ENCODE peak calls at places on chromosomes 7 and 10, in eight cellular contexts. One of them, this sample, is unnamed.
A peak's percentile ranks its signal among the peaks of the same experiment; 100 is the strongest.

GRCh38 chr7:128304212-128304611 is 39.5 kb downstream of the RBM28 start:
- DNase-seq in OCI-LY7: no peak
- DNase-seq in AG04450: no peak
- DNase-seq in lower lobe of right lung: no peak
- DNase-seq in cardiac muscle cell: no peak
- DNase-seq in testis: no peak
- DNase-seq in ovary: no peak
- DNase-seq in tibial artery: no peak
- DNase-seq in this sample: no peak

GRCh38 chr10:12042409-12042796 is 206 bp downstream of the UPF2 start:
- DNase-seq in tibial artery: no peak
- DNase-seq in ovary: no peak
- DNase-seq in lower lobe of right lung: peak; percentile 63
- DNase-seq in AG04450: no peak
- DNase-seq in testis: no peak
- DNase-seq in OCI-LY7: peak; percentile 41
- DNase-seq in cardiac muscle cell: peak; percentile 51
- DNase-seq in this sample: no peak

GRCh38 chr10:98463976-98464754 is 17.4 kb upstream of the HPS1 start:
- DNase-seq in ovary: no peak
- DNase-seq in testis: no peak
- DNase-seq in AG04450: no peak
- DNase-seq in cardiac muscle cell: no peak
- DNase-seq in OCI-LY7: no peak
- DNase-seq in lower lobe of right lung: no peak
- DNase-seq in tibial artery: no peak
- DNase-seq in this sample: no peak

GRCh38 chr10:56567580-56567979 is 206.5 kb upstream of the ZWINT start:
- DNase-seq in lower lobe of right lung: no peak
- DNase-seq in ovary: no peak
- DNase-seq in AG04450: no peak
- DNase-seq in cardiac muscle cell: no peak
- DNase-seq in testis: no peak
- DNase-seq in OCI-LY7: no peak
- DNase-seq in tibial artery: no peak
- DNase-seq in this sample: no peak

GRCh38 chr10:32271617-32272016 is 75.3 kb downstream of the EPC1 start:
- DNase-seq in cardiac muscle cell: no peak
- DNase-seq in tibial artery: no peak
- DNase-seq in testis: no peak
- DNase-seq in lower lobe of right lung: no peak
- DNase-seq in ovary: no peak
- DNase-seq in OCI-LY7: no peak
- DNase-seq in AG04450: no peak
- DNase-seq in this sample: no peak

GRCh38 chr7:51005074-51005473 is 222.4 kb upstream of the GRB10 start:
- DNase-seq in OCI-LY7: no peak
- DNase-seq in cardiac muscle cell: no peak
- DNase-seq in ovary: no peak
- DNase-seq in tibial artery: no peak
- DNase-seq in lower lobe of right lung: no peak
- DNase-seq in AG04450: no peak
- DNase-seq in testis: no peak
- DNase-seq in this sample: no peak

GRCh38 chr7:111474723-111475418 is 87.4 kb downstream of the IMMP2L start:
- DNase-seq in AG04450: no peak
- DNase-seq in lower lobe of right lung: no peak
- DNase-seq in OCI-LY7: no peak
- DNase-seq in ovary: no peak
- DNase-seq in cardiac muscle cell: no peak
- DNase-seq in testis: no peak
- DNase-seq in tibial artery: no peak
- DNase-seq in this sample: no peak

GRCh38 chr7:72098812-72099211 is 313.3 kb downstream of the CALN1 start:
- DNase-seq in testis: no peak
- DNase-seq in ovary: no peak
- DNase-seq in AG04450: no peak
- DNase-seq in cardiac muscle cell: no peak
- DNase-seq in OCI-LY7: no peak
- DNase-seq in tibial artery: no peak
- DNase-seq in lower lobe of right lung: no peak
- DNase-seq in this sample: no peak

GRCh38 chr10:103445767-103446567 is 6.2 kb downstream of the CALHM2 start:
- DNase-seq in OCI-LY7: no peak
- DNase-seq in testis: peak; percentile 79
- DNase-seq in AG04450: no peak
- DNase-seq in cardiac muscle cell: no peak
- DNase-seq in lower lobe of right lung: no peak
- DNase-seq in tibial artery: peak; percentile 96
- DNase-seq in ovary: peak; percentile 86
- DNase-seq in this sample: peak; percentile 91

GRCh38 chr10:52653510-52653909 is 119.1 kb downstream of the MBL2 start:
- DNase-seq in testis: peak; percentile 50
- DNase-seq in lower lobe of right lung: no peak
- DNase-seq in ovary: no peak
- DNase-seq in tibial artery: no peak
- DNase-seq in OCI-LY7: no peak
- DNase-seq in AG04450: no peak
- DNase-seq in cardiac muscle cell: peak; percentile 14
- DNase-seq in this sample: no peak

GRCh38 chr7:271266-272107 is 18.5 kb upstream of the FOXL3 start:
- DNase-seq in tibial artery: no peak
- DNase-seq in testis: no peak
- DNase-seq in OCI-LY7: no peak
- DNase-seq in AG04450: no peak
- DNase-seq in cardiac muscle cell: no peak
- DNase-seq in lower lobe of right lung: peak; percentile 4
- DNase-seq in ovary: no peak
- DNase-seq in this sample: no peak

GRCh38 chr10:42654419-42654818 is 16.0 kb upstream of the ZNF33B start:
- DNase-seq in AG04450: no peak
- DNase-seq in testis: no peak
- DNase-seq in lower lobe of right lung: no peak
- DNase-seq in OCI-LY7: no peak
- DNase-seq in tibial artery: no peak
- DNase-seq in cardiac muscle cell: no peak
- DNase-seq in ovary: no peak
- DNase-seq in this sample: no peak

GRCh38 chr10:132222726-132223125 is 36.0 kb downstream of the DPYSL4 start:
- DNase-seq in cardiac muscle cell: no peak
- DNase-seq in ovary: no peak
- DNase-seq in AG04450: no peak
- DNase-seq in testis: no peak
- DNase-seq in lower lobe of right lung: no peak
- DNase-seq in OCI-LY7: no peak
- DNase-seq in tibial artery: no peak
- DNase-seq in this sample: no peak

GRCh38 chr7:80412842-80413241 is 99.0 kb downstream of the GNAT3 start:
- DNase-seq in ovary: no peak
- DNase-seq in OCI-LY7: no peak
- DNase-seq in cardiac muscle cell: no peak
- DNase-seq in tibial artery: no peak
- DNase-seq in AG04450: no peak
- DNase-seq in testis: no peak
- DNase-seq in lower lobe of right lung: no peak
- DNase-seq in this sample: no peak

GRCh38 chr10:44724415-44725174 is 186.5 kb upstream of the TMEM72 start:
- DNase-seq in lower lobe of right lung: no peak
- DNase-seq in AG04450: no peak
- DNase-seq in testis: no peak
- DNase-seq in tibial artery: no peak
- DNase-seq in ovary: no peak
- DNase-seq in OCI-LY7: no peak
- DNase-seq in cardiac muscle cell: no peak
- DNase-seq in this sample: no peak

GRCh38 chr10:70723771-70724170 is 51.5 kb downstream of the ADAMTS14 start:
- DNase-seq in cardiac muscle cell: no peak
- DNase-seq in testis: no peak
- DNase-seq in AG04450: no peak
- DNase-seq in tibial artery: no peak
- DNase-seq in ovary: no peak
- DNase-seq in OCI-LY7: no peak
- DNase-seq in lower lobe of right lung: no peak
- DNase-seq in this sample: no peak

GRCh38 chr7:132337450-132338080 is 238.7 kb downstream of the PLXNA4 start:
- DNase-seq in tibial artery: no peak
- DNase-seq in testis: no peak
- DNase-seq in lower lobe of right lung: no peak
- DNase-seq in cardiac muscle cell: no peak
- DNase-seq in AG04450: no peak
- DNase-seq in ovary: no peak
- DNase-seq in OCI-LY7: no peak
- DNase-seq in this sample: no peak

GRCh38 chr7:141665208-141666035 is 36.5 kb downstream of the DENND11 start:
- DNase-seq in cardiac muscle cell: no peak
- DNase-seq in testis: no peak
- DNase-seq in tibial artery: peak; percentile 59
- DNase-seq in ovary: no peak
- DNase-seq in lower lobe of right lung: no peak
- DNase-seq in AG04450: no peak
- DNase-seq in OCI-LY7: no peak
- DNase-seq in this sample: no peak

GRCh38 chr7:141664450-141664849 is 37.5 kb downstream of the DENND11 start:
- DNase-seq in OCI-LY7: no peak
- DNase-seq in cardiac muscle cell: no peak
- DNase-seq in ovary: no peak
- DNase-seq in AG04450: no peak
- DNase-seq in testis: no peak
- DNase-seq in tibial artery: peak; percentile 12
- DNase-seq in lower lobe of right lung: no peak
- DNase-seq in this sample: no peak

GRCh38 chr7:141663081-141663510 is 38.9 kb downstream of the DENND11 start:
- DNase-seq in cardiac muscle cell: no peak
- DNase-seq in AG04450: no peak
- DNase-seq in lower lobe of right lung: no peak
- DNase-seq in ovary: no peak
- DNase-seq in testis: no peak
- DNase-seq in tibial artery: peak; percentile 46
- DNase-seq in OCI-LY7: no peak
- DNase-seq in this sample: no peak

GRCh38 chr7:141659501-141659900 is 42.5 kb downstream of the DENND11 start:
- DNase-seq in cardiac muscle cell: no peak
- DNase-seq in tibial artery: peak; percentile 29
- DNase-seq in lower lobe of right lung: no peak
- DNase-seq in testis: no peak
- DNase-seq in ovary: no peak
- DNase-seq in OCI-LY7: no peak
- DNase-seq in AG04450: no peak
- DNase-seq in this sample: no peak

DNA sequence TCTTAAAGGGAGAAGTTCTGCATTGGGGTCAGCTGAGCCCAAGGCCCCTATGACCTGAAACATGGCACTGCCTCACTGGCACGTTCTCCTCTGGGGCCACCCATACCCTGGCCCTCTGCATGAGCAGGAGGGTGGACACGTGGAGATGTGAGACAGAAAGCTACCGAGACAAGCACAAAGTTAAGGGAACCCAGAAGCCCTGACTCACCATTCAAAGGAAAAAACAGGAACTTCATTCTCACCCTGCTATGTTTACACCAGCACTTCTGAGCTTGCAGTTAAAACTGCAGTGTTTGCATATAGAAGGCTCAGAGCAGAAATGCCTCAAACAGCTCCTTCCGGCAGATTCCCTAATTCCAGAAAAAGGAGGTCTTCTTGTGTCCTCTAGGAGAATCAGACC is 41.7 kb downstream of the DENND11 start:
- DNase-seq in cardiac muscle cell: no peak
- DNase-seq in testis: no peak
- DNase-seq in lower lobe of right lung: no peak
- DNase-seq in AG04450: no peak
- DNase-seq in ovary: no peak
- DNase-seq in OCI-LY7: no peak
- DNase-seq in tibial artery: peak; percentile 55
- DNase-seq in this sample: no peak
- H3K27ac ChIP-seq in cardiac muscle cell: no peak overlapping the region
- H3K27ac ChIP-seq in testis: no peak overlapping the region
- H3K27ac ChIP-seq in lower lobe of right lung: no peak overlapping the region
- H3K27ac ChIP-seq in AG04450: no peak overlapping the region
- H3K27ac ChIP-seq in ovary: no peak overlapping the region
- H3K27ac ChIP-seq in OCI-LY7: no peak overlapping the region
- H3K27ac ChIP-seq in tibial artery: no peak overlapping the region
- H3K27ac ChIP-seq in this sample: no peak overlapping the region

GRCh38 chr7:149774237-149775175 is 1.1 kb upstream of the ZNF467 start:
- DNase-seq in tibial artery: no peak
- DNase-seq in lower lobe of right lung: peak; percentile 48
- DNase-seq in AG04450: no peak
- DNase-seq in cardiac muscle cell: peak; percentile 34
- DNase-seq in OCI-LY7: no peak
- DNase-seq in testis: no peak
- DNase-seq in ovary: peak; percentile 40
- DNase-seq in this sample: no peak
- H3K4me3 ChIP-seq in tibial artery: peak overlapping the region; percentile 56
- H3K4me3 ChIP-seq in lower lobe of right lung: peak overlapping the region; percentile 73
- H3K4me3 ChIP-seq in AG04450: no peak overlapping the region
- H3K4me3 ChIP-seq in cardiac muscle cell: peak overlapping the region; percentile 79
- H3K4me3 ChIP-seq in OCI-LY7: no peak overlapping the region
- H3K4me3 ChIP-seq in testis: peak overlapping the region; percentile 52
- H3K4me3 ChIP-seq in ovary: peak overlapping the region; percentile 52
- H3K4me3 ChIP-seq in this sample: peak overlapping the region; percentile 76

DNA sequence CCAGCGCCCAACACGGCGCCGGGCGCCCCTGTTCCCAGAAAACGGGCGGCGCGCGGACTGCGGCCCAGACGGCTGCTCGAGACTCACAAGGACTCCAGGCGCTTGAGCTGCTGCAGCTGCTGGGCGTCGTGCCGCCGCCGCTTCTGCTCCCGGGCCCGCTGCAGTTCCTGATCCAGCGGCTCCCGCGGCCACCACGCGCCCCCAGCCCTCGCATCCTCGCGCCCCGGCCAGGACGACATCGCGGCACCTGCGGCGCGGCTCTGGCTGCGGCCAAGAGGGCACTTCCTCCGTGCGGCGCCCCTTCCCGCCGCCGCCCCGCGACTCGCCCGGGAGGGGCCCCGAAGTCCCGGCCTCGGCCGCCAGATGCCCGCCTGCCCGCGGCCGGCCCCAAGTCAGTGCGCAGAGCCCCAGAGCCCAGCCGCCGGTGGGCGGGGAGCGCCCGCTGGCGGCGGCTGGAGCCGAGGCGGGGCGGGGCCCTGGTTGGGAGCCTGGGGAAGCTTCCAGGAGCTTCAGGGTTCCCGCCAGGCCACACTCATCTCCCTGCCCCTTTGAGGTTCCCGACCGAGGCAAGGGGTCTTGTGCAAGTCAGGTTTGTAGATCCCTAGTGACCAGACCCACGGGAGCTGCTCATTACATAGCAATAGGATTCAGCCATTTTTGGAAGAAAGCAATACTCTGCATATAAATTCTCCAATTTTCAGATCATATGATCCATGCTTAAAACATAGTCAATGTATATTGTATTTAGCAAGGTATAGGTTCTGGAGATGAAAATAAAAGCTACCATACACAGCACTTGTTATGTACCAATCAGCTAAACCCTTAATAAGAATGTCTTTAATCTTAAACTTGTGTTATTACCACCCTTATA is 14.2 kb upstream of the FKBP9 start:
- DNase-seq in cardiac muscle cell: peak; percentile 86
- DNase-seq in ovary: peak; percentile 79
- DNase-seq in testis: peak; percentile 80
- DNase-seq in AG04450: no peak
- DNase-seq in tibial artery: peak; percentile 89
- DNase-seq in OCI-LY7: peak; percentile 41
- DNase-seq in lower lobe of right lung: peak; percentile 88
- DNase-seq in this sample: peak; percentile 86
- TF ChIP-seq CTCF in cardiac muscle cell: peak; percentile 52
- TF ChIP-seq CTCF in ovary: peak; percentile 50
- TF ChIP-seq CTCF in testis: peak; percentile 57
- TF ChIP-seq CTCF in AG04450: peak; percentile 47
- TF ChIP-seq CTCF in tibial artery: peak; percentile 47
- TF ChIP-seq CTCF in OCI-LY7: peak; percentile 63
- TF ChIP-seq CTCF in lower lobe of right lung: peak; percentile 63
- TF ChIP-seq CTCF in this sample: peak; percentile 47

GRCh38 chr7:105648561-105649401 is 67.5 kb upstream of the EFCAB10 start:
- DNase-seq in AG04450: no peak
- DNase-seq in lower lobe of right lung: no peak
- DNase-seq in ovary: no peak
- DNase-seq in testis: no peak
- DNase-seq in cardiac muscle cell: no peak
- DNase-seq in tibial artery: no peak
- DNase-seq in OCI-LY7: no peak
- DNase-seq in this sample: no peak
- H3K27ac ChIP-seq in AG04450: no peak overlapping the region
- H3K27ac ChIP-seq in lower lobe of right lung: no peak overlapping the region
- H3K27ac ChIP-seq in ovary: no peak overlapping the region
- H3K27ac ChIP-seq in testis: no peak overlapping the region
- H3K27ac ChIP-seq in cardiac muscle cell: no peak overlapping the region
- H3K27ac ChIP-seq in tibial artery: no peak overlapping the region
- H3K27ac ChIP-seq in OCI-LY7: no peak overlapping the region
- H3K27ac ChIP-seq in this sample: no peak overlapping the region

This sample was measured in coronary artery.